ENCODE peak calls at places on chromosomes 2 and 18, in eight cellular contexts. J is RWPE1, B is GM23248, X is kidney, Z is stomach, A is caudate nucleus, V is H1, N is psoas muscle. C is an unnamed sample.

GRCh38 chr2:60033325-60033724 is 520.1 kb downstream of the BCL11A start:
- DNase-seq in V (no peak), N (no peak), B (no peak), X (no peak), Z (no peak), J (no peak), A (no peak), C (no peak)

GRCh38 chr2:168564641-168565040 is 108.6 kb downstream of the CERS6 start:
- DNase-seq in Z (no peak), N (no peak), B (no peak), X (no peak), J (no peak), A (no peak), V (no peak), C (no peak)

GRCh38 chr2:162297925-162298552 is 20.4 kb downstream of the IFIH1 start:
- DNase-seq in X (no peak), Z (peak; percentile 60), B (peak; percentile 68), A (peak; percentile 20), N (no peak), J (peak; percentile 45), V (peak; percentile 70), C (no peak)

GRCh38 chr2:174984561-174984960 is 20.6 kb downstream of the CHN1 start:
- DNase-seq in A (no peak), N (no peak), B (no peak), X (no peak), Z (no peak), V (no peak), J (no peak), C (no peak)

GRCh38 chr2:19685713-19686112 is 216.1 kb downstream of the TTC32 start:
- DNase-seq in B (peak; percentile 55), J (no peak), X (no peak), N (no peak), V (no peak), A (no peak), Z (no peak), C (no peak)

GRCh38 chr2:153476491-153477095 is 2.0 kb downstream of the RPRM start:
- DNase-seq in Z (no peak), J (no peak), A (no peak), N (no peak), B (peak; percentile 6), X (no peak), V (no peak), C (no peak)

GRCh38 chr2:240631561-240632290 is 6.4 kb downstream of the GPR35 start:
- DNase-seq in B (no peak), A (no peak), V (no peak), J (no peak), X (no peak), N (peak; percentile 36), Z (no peak), C (no peak)

GRCh38 chr2:215384710-215385109 is 51.2 kb downstream of the FN1 start:
- DNase-seq in X (no peak), J (no peak), A (no peak), N (no peak), V (no peak), B (no peak), Z (no peak), C (no peak)

GRCh38 chr2:120398961-120399888 is 53.3 kb downstream of the INHBB start:
- DNase-seq in N (peak; percentile 32), V (no peak), X (peak; percentile 64), J (peak; percentile 53), Z (peak; percentile 30), A (no peak), B (no peak), C (no peak)

GRCh38 chr2:27191107-27191829 is 20.6 kb upstream of the ATRAID start:
- DNase-seq in B (peak; percentile 76), N (no peak), A (no peak), V (no peak), X (no peak), J (peak; percentile 57), Z (peak; percentile 53), C (no peak)

GRCh38 chr2:10520926-10521325 is 72.8 kb upstream of the ODC1 start:
- DNase-seq in Z (no peak), B (no peak), J (no peak), A (no peak), N (no peak), X (peak; percentile 41), V (no peak), C (no peak)

GRCh38 chr2:171056307-171056706 is 104.4 kb downstream of the TLK1 start:
- DNase-seq in A (no peak), N (no peak), B (peak; percentile 50), J (no peak), X (no peak), V (no peak), Z (no peak), C (no peak)

GRCh38 chr2:237012577-237013237 is 73.0 kb upstream of the COPS8 start:
- DNase-seq in X (no peak), Z (no peak), B (no peak), N (no peak), V (no peak), J (no peak), A (no peak), C (no peak)

GRCh38 chr2:158998486-158999248 is 30.2 kb downstream of the TANC1 start:
- DNase-seq in X (no peak), N (no peak), Z (no peak), A (peak; percentile 24), J (no peak), B (peak; percentile 44), V (no peak), C (no peak)

GRCh38 chr2:105294844-105295481 is 34.6 kb downstream of the TGFBRAP1 start:
- DNase-seq in N (no peak), A (peak; percentile 52), Z (peak; percentile 72), J (peak; percentile 34), X (no peak), V (peak; percentile 74), B (peak; percentile 77), C (no peak)

GRCh38 chr2:237254911-237255578 is 158.9 kb downstream of the COL6A3 start:
- DNase-seq in B (peak; percentile 89), V (no peak), J (no peak), N (no peak), A (no peak), X (no peak), Z (no peak), C (no peak)

GRCh38 chr2:177896587-177896986 is 176.0 kb downstream of the PDE11A start:
- DNase-seq in V (no peak), B (no peak), X (no peak), J (no peak), Z (no peak), A (no peak), N (no peak), C (no peak)

GRCh38 chr18:79400091-79400590 is 4.4 kb downstream of the NFATC1 start:
- DNase-seq in V (peak; percentile 58), Z (peak; percentile 72), X (peak; percentile 88), J (peak; percentile 69), N (peak; percentile 82), A (no peak), B (peak; percentile 77), C (peak; percentile 43)

GRCh38 chr18:59898609-59899297 is 1.0 kb upstream of the PMAIP1 start:
- DNase-seq in V (no peak), J (no peak), X (no peak), Z (no peak), A (no peak), B (no peak), N (no peak), C (peak; percentile 11)

GRCh38 chr18:24427484-24427883 is 1.0 kb downstream of the IMPACT start:
- DNase-seq in Z (no peak), B (peak; percentile 51), N (no peak), A (no peak), X (no peak), V (no peak), J (peak; percentile 4), C (no peak)

GRCh38 chr2:3769766-3770165 is 66.4 kb downstream of the DCDC2C start:
- DNase-seq in B (no peak), N (no peak), V (no peak), A (no peak), J (no peak), Z (no peak), X (no peak), C (no peak)

DNA sequence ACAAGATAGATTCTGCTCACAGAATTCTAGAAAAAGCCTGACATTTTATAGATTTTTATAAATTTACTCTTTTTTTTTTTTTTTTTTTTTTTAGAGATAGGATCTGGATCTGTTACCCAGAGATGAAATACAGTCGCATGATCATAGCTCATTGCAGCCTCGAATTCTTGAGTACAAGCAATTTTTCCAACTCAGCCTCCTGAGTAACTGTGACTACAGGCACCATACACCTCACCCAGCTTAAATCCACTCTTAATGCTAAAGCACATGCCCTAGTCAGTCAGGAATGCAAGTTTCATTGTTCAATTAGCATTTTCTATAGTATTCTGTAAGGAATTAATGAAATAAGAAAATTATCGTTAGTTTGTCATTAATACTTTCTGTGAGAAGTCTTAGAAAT is 32.1 kb upstream of the WDR75 start:
- DNase-seq in J (no peak), B (peak; percentile 40), X (no peak), Z (no peak), A (no peak), N (no peak), V (no peak), C (no peak)
- H3K27ac ChIP-seq in J (no peak overlapping the region), B (no peak overlapping the region), X (no peak overlapping the region), Z (no peak overlapping the region), A (no peak overlapping the region), N (no peak overlapping the region), V (no peak overlapping the region), C (no peak overlapping the region)

GRCh38 chr2:54967269-54967668 is 83.0 kb downstream of the RTN4 start:
- DNase-seq in V (no peak), B (no peak), A (no peak), Z (no peak), X (no peak), N (no peak), J (no peak), C (no peak)

GRCh38 chr2:54967759-54968365 is 82.4 kb downstream of the RTN4 start:
- DNase-seq in J (no peak), X (no peak), B (no peak), Z (no peak), V (no peak), A (no peak), N (no peak), C (no peak)

GRCh38 chr2:54966165-54966819 is 84.0 kb downstream of the RTN4 start:
- DNase-seq in J (peak; percentile 42), V (no peak), B (no peak), N (no peak), X (no peak), Z (no peak), A (no peak), C (no peak)

GRCh38 chr2:54965425-54965824 is 84.8 kb downstream of the RTN4 start:
- DNase-seq in V (no peak), B (no peak), X (no peak), A (no peak), Z (no peak), N (no peak), J (no peak), C (no peak)

GRCh38 chr2:54966837-54967236 is 83.4 kb downstream of the RTN4 start:
- DNase-seq in J (no peak), Z (no peak), B (no peak), A (no peak), X (no peak), V (no peak), N (no peak), C (no peak)
- H3K27ac ChIP-seq in J (peak overlapping the region; percentile 76), Z (no peak overlapping the region), B (no peak overlapping the region), A (no peak overlapping the region), X (no peak overlapping the region), V (no peak overlapping the region), N (peak overlapping the region; percentile 95), C (no peak overlapping the region)

GRCh38 chr18:2964349-2965010 is 48.5 kb downstream of the LPIN2 start:
- DNase-seq in A (no peak), V (no peak), Z (no peak), B (no peak), J (no peak), N (no peak), X (no peak), C (no peak)
- H3K27ac ChIP-seq in A (no peak overlapping the region), V (no peak overlapping the region), Z (no peak overlapping the region), B (no peak overlapping the region), J (no peak overlapping the region), N (no peak overlapping the region), X (no peak overlapping the region), C (no peak overlapping the region)

GRCh38 chr2:106885981-106886915 is at the start of gene ST6GAL2:
- DNase-seq in V (peak; percentile 77), N (no peak), X (peak; percentile 64), B (peak; percentile 39), Z (no peak), J (peak; percentile 5), A (peak; percentile 65), C (no peak)
- H3K27ac ChIP-seq in V (no peak within 1 kb of the TSS), N (no peak within 1 kb of the TSS), X (no peak within 1 kb of the TSS), B (no peak within 1 kb of the TSS), Z (peak within 1 kb of the TSS; percentile 58), J (no peak within 1 kb of the TSS), A (no peak within 1 kb of the TSS), C (no peak within 1 kb of the TSS)

C was measured in pancreas.